ENCODE peak calls at places on chromosomes 16 and 17, in seven cellular contexts. Z, U, H, S, K, G and X are unnamed samples.

GRCh38 chr16:29745853-29746345 is at the start of gene C16orf54:
- DNase-seq in Z (peak; percentile 88), U (no peak), H (peak; percentile 89), S (peak; percentile 92), K (no peak), G (no peak), X (peak; percentile 73)

GRCh38 chr16:75416904-75417565 is 16.3 kb downstream of the CFDP1 start:
- DNase-seq in Z (no peak), U (no peak), H (no peak), S (no peak), K (no peak), G (no peak), X (no peak)

GRCh38 chr16:3730161-3731125 is 13.1 kb upstream of the TRAP1 start:
- DNase-seq in Z (no peak), U (no peak), H (no peak), S (no peak), K (no peak), G (no peak), X (no peak)

GRCh38 chr16:85479972-85480726 is 133.0 kb upstream of the GSE1 start:
- DNase-seq in Z (no peak), U (peak; percentile 41), H (no peak), S (peak; percentile 71), K (no peak), G (no peak), X (peak; percentile 87)

GRCh38 chr16:4180511-4180910 is 61.4 kb downstream of the SRL start:
- DNase-seq in Z (no peak), U (no peak), H (no peak), S (no peak), K (no peak), G (no peak), X (no peak)

GRCh38 chr17:6215071-6216035 is 145.2 kb downstream of the WSCD1 start:
- DNase-seq in Z (no peak), U (no peak), H (no peak), S (no peak), K (no peak), G (no peak), X (no peak)

GRCh38 chr16:88401604-88402246 is 19.0 kb downstream of the ZNF469 start:
- DNase-seq in Z (no peak), U (no peak), H (no peak), S (no peak), K (no peak), G (no peak), X (no peak)

GRCh38 chr17:42653179-42654124 is 5.6 kb upstream of the TUBG2 start:
- DNase-seq in Z (no peak), U (peak; percentile 52), H (no peak), S (no peak), K (peak; percentile 89), G (peak; percentile 73), X (no peak)

GRCh38 chr16:57618306-57619132 is 9.9 kb upstream of the ADGRG1 start:
- DNase-seq in Z (no peak), U (peak; percentile 76), H (no peak), S (no peak), K (no peak), G (no peak), X (no peak)

GRCh38 chr16:16861546-16861945 is 482.6 kb downstream of the NPIPA7 start:
- DNase-seq in Z (peak; percentile 30), U (peak; percentile 59), H (peak; percentile 30), S (peak; percentile 62), K (peak; percentile 27), G (peak; percentile 24), X (peak; percentile 73)

DNA sequence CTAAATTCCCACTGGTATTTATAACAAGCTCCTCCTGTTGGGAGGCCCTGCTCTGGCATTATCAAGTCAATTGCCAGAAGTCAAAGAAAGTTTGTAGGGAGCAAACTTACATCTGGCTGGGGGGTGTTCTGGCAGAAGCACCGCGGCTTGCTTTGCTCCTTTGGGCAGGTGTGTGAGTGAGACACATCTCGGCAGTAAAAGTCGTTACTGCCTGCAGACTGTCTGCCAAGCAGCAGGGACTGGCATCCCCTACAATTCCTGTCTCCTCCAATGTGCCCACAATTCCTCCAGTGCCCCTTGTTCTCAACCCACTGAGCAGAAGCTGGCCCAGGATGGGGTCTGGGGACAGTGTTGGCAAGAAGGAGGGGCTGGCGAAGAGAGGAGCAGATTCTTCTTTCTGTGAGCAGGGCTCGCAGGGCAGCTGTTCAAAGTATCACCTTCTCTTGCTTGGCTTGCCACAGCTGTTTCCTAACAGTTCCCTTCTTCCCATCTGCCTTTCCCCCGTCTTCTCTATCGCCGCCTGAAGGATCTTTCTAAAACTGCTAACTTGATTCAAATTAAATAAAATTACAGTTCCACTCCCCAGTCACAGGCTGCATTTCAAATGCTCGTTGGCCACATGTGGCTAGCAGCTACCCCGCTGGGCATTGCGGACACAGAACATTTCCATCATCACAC is 30.2 kb downstream of the SPACA3 start:
- DNase-seq in Z (no peak), U (no peak), H (no peak), S (no peak), K (no peak), G (no peak), X (no peak)
- TF ChIP-seq CTCF in Z (no peak), U (no peak), H (no peak), S (no peak), K (peak; percentile 16), G (peak; percentile 36), X (no peak)

DNA sequence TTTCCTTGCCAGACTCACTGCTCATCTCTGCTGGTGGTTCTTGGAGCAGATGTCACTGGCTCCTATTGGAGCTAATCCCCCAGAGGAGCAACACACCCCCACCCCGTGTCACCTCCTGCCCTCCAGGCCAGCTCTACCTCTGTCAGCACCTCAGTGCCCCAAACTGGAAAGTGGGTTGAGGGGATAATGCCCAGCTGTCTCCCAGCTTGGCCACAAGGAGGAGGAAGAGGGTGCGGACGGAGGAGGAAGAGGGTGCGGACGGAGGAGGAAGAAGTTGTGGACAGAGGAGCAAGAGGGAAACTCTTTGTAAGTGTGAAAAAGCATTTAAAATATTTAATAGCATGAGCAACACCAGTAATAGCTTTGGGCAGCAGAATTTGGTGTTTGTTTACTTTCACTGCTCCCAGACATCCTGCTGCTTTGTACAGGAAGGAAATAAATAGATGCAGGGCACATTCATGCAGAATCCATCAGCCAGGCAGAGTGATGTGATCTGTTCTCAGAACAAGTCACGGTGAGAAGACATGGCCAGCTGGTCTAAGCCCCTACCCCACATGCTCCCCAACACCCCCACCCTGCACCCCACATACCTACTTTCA is 82.5 kb downstream of the C17orf67 start:
- DNase-seq in Z (no peak), U (no peak), H (no peak), S (no peak), K (no peak), G (no peak), X (no peak)
- TF ChIP-seq CTCF in Z (no peak), U (no peak), H (no peak), S (no peak), K (no peak), G (no peak), X (no peak)

GRCh38 chr17:2474371-2474770 is 37.3 kb downstream of the METTL16 start:
- DNase-seq in Z (no peak), U (no peak), H (no peak), S (no peak), K (no peak), G (no peak), X (no peak)

GRCh38 chr17:2482218-2482617 is 29.5 kb downstream of the METTL16 start:
- DNase-seq in Z (no peak), U (no peak), H (no peak), S (no peak), K (peak; percentile 4), G (no peak), X (no peak)

GRCh38 chr17:2481760-2482159 is 29.9 kb downstream of the METTL16 start:
- DNase-seq in Z (no peak), U (no peak), H (no peak), S (no peak), K (no peak), G (no peak), X (no peak)

GRCh38 chr17:2475056-2475455 is 36.6 kb downstream of the METTL16 start:
- DNase-seq in Z (no peak), U (no peak), H (no peak), S (no peak), K (no peak), G (no peak), X (no peak)

GRCh38 chr17:2478446-2478845 is 33.2 kb downstream of the METTL16 start:
- DNase-seq in Z (no peak), U (no peak), H (no peak), S (no peak), K (no peak), G (no peak), X (no peak)
- TF ChIP-seq CTCF in Z (no peak), U (no peak), H (no peak), S (no peak), K (no peak), G (no peak), X (no peak)

DNA sequence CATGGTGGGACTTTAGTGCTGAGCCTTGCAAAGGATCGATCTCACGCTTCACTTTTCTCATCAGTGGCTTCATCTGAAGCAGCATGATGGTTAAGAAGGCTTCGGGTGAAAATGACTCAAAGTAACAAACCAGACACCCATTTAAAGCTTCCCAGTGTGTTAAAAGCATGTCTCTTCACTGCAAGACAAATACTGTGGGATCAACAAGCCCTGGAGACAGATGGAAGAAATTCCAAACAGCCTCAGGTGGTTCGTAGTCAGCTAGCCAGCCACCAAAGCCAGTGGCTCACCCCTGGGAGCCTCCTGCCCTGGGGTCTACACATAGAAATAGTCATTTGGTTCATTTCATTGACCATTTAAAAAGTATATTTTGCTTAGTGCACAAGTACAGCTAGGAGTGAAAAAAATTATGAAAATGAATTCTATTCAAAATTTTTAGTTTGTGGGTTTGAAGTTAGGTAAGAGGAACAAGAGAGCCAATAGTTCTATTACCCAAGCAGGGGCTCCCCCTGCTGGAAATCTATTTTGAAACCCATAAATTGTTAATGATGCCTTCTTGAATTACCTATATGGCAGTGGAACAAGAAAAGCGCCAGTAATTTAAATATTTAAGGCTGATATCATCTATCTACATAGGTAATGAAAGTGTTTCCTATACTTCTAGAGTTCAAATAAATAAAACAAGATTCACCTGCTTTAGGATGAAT is 51.6 kb downstream of the PMP22 start:
- DNase-seq in Z (no peak), U (no peak), H (no peak), S (peak; percentile 15), K (peak; percentile 24), G (no peak), X (no peak)
- TF ChIP-seq CTCF in Z (peak; percentile 13), U (no peak), H (no peak), S (peak; percentile 23), K (peak; percentile 31), G (peak; percentile 39), X (no peak)

GRCh38 chr16:7272567-7273158 is 60.0 kb upstream of the RBFOX1 start:
- DNase-seq in Z (no peak), U (no peak), H (no peak), S (no peak), K (no peak), G (no peak), X (no peak)

GRCh38 chr16:7270006-7270405 is 62.6 kb upstream of the RBFOX1 start:
- DNase-seq in Z (no peak), U (no peak), H (no peak), S (no peak), K (no peak), G (no peak), X (no peak)

GRCh38 chr16:7270823-7271222 is 61.8 kb upstream of the RBFOX1 start:
- DNase-seq in Z (no peak), U (no peak), H (no peak), S (no peak), K (no peak), G (no peak), X (no peak)

DNA sequence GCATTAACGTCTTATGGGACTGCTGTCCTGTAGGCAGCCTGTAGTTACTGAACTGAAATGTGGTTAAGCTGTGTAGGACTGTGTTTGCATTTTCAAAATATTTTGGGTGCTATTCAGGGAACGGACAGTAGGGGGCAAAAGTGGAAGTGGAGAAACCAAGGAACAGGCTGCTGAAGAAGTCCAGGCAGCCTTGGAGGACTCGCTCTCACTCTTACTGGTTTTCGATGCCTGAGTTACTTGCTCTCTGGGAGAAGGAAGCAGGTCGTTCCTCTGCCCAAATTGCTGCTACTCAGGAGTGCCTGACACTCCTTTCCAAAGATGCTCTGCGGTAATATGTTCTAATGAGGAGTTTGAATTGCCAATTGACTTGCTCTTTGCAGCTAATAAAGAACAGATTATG is 64.5 kb upstream of the RBFOX1 start:
- DNase-seq in Z (no peak), U (peak; percentile 15), H (no peak), S (no peak), K (no peak), G (no peak), X (peak; percentile 8)
- TF ChIP-seq CTCF in Z (no peak), U (peak; percentile 33), H (peak; percentile 18), S (no peak), K (peak; percentile 56), G (peak; percentile 28), X (peak; percentile 17)